ENCODE peak calls at places on chromosomes 11 and 22, in six cellular contexts. One of them, this sample, is unnamed. For H3K36me3, the result is how much of the 10 kb centered on the place peaks cover.

GRCh38 chr22:32951081-32951806 is 106.9 kb downstream of the SYN3 start:
- DNase-seq in BE2C: peak
- DNase-seq in colonic mucosa: no peak
- DNase-seq in heart right ventricle: no peak
- DNase-seq in uterus: no peak
- DNase-seq in cardiac muscle cell: peak
- DNase-seq in this sample: no peak

GRCh38 chr11:32309541-32310217 is 125.7 kb downstream of the WT1 start:
- DNase-seq in colonic mucosa: no peak
- DNase-seq in BE2C: no peak
- DNase-seq in heart right ventricle: no peak
- DNase-seq in cardiac muscle cell: no peak
- DNase-seq in uterus: no peak
- DNase-seq in this sample: no peak

GRCh38 chr11:46676436-46677158 is 23.8 kb downstream of the ARHGAP1 start:
- DNase-seq in BE2C: no peak
- DNase-seq in heart right ventricle: no peak
- DNase-seq in cardiac muscle cell: no peak
- DNase-seq in colonic mucosa: no peak
- DNase-seq in uterus: no peak
- DNase-seq in this sample: no peak

GRCh38 chr11:34323601-34324000 is 34.2 kb downstream of the ABTB2 start:
- DNase-seq in heart right ventricle: no peak
- DNase-seq in colonic mucosa: no peak
- DNase-seq in uterus: no peak
- DNase-seq in cardiac muscle cell: no peak
- DNase-seq in BE2C: no peak
- DNase-seq in this sample: no peak

GRCh38 chr11:126407682-126408288 is 52.3 kb downstream of the ST3GAL4 start:
- DNase-seq in cardiac muscle cell: no peak
- DNase-seq in heart right ventricle: no peak
- DNase-seq in uterus: no peak
- DNase-seq in colonic mucosa: no peak
- DNase-seq in BE2C: no peak
- DNase-seq in this sample: no peak

GRCh38 chr11:413120-414081 is 1.4 kb downstream of the SIGIRR start:
- DNase-seq in colonic mucosa: no peak
- DNase-seq in BE2C: no peak
- DNase-seq in uterus: no peak
- DNase-seq in cardiac muscle cell: no peak
- DNase-seq in heart right ventricle: no peak
- DNase-seq in this sample: no peak

GRCh38 chr11:127056338-127056971 is 55.9 kb upstream of the KIRREL3 start:
- DNase-seq in heart right ventricle: no peak
- DNase-seq in uterus: no peak
- DNase-seq in colonic mucosa: peak
- DNase-seq in BE2C: peak
- DNase-seq in cardiac muscle cell: no peak
- DNase-seq in this sample: peak

GRCh38 chr11:848380-848931 is 5.8 kb downstream of the TSPAN4 start:
- DNase-seq in heart right ventricle: no peak
- DNase-seq in cardiac muscle cell: peak
- DNase-seq in uterus: no peak
- DNase-seq in BE2C: peak
- DNase-seq in colonic mucosa: no peak
- DNase-seq in this sample: no peak

GRCh38 chr22:37180531-37181231 is 7.4 kb downstream of the C1QTNF6 start:
- DNase-seq in BE2C: no peak
- DNase-seq in heart right ventricle: no peak
- DNase-seq in cardiac muscle cell: no peak
- DNase-seq in uterus: no peak
- DNase-seq in colonic mucosa: no peak
- DNase-seq in this sample: no peak

GRCh38 chr22:20027966-20028854 is 7.3 kb downstream of the TANGO2 start:
- DNase-seq in BE2C: no peak
- DNase-seq in cardiac muscle cell: no peak
- DNase-seq in colonic mucosa: no peak
- DNase-seq in uterus: no peak
- DNase-seq in heart right ventricle: no peak
- DNase-seq in this sample: no peak

GRCh38 chr22:20029550-20030225 is 8.8 kb downstream of the TANGO2 start:
- DNase-seq in colonic mucosa: no peak
- DNase-seq in cardiac muscle cell: no peak
- DNase-seq in uterus: no peak
- DNase-seq in heart right ventricle: peak
- DNase-seq in BE2C: no peak
- DNase-seq in this sample: no peak

GRCh38 chr22:20026204-20026908 is 5.4 kb downstream of the TANGO2 start:
- DNase-seq in colonic mucosa: no peak
- DNase-seq in BE2C: no peak
- DNase-seq in cardiac muscle cell: no peak
- DNase-seq in uterus: no peak
- DNase-seq in heart right ventricle: no peak
- DNase-seq in this sample: no peak

GRCh38 chr22:20026996-20027601 is 6.2 kb downstream of the TANGO2 start:
- DNase-seq in uterus: no peak
- DNase-seq in BE2C: no peak
- DNase-seq in colonic mucosa: no peak
- DNase-seq in cardiac muscle cell: no peak
- DNase-seq in heart right ventricle: no peak
- DNase-seq in this sample: no peak

GRCh38 chr22:20028855-20029549 is 8.1 kb downstream of the TANGO2 start:
- DNase-seq in BE2C: no peak
- DNase-seq in colonic mucosa: no peak
- DNase-seq in cardiac muscle cell: no peak
- DNase-seq in uterus: no peak
- DNase-seq in heart right ventricle: no peak
- DNase-seq in this sample: no peak
- H3K36me3 ChIP-seq in BE2C: under half
- H3K36me3 ChIP-seq in colonic mucosa: under half
- H3K36me3 ChIP-seq in cardiac muscle cell: under half
- H3K36me3 ChIP-seq in uterus: under half
- H3K36me3 ChIP-seq in heart right ventricle: under half
- H3K36me3 ChIP-seq in this sample: under half

GRCh38 chr22:30612789-30613188 is 5.8 kb downstream of the TCN2 start:
- DNase-seq in cardiac muscle cell: no peak
- DNase-seq in colonic mucosa: no peak
- DNase-seq in heart right ventricle: no peak
- DNase-seq in BE2C: no peak
- DNase-seq in uterus: no peak
- DNase-seq in this sample: no peak
- TF ChIP-seq CTCF in cardiac muscle cell: no peak
- TF ChIP-seq CTCF in colonic mucosa: no peak
- TF ChIP-seq CTCF in heart right ventricle: no peak
- TF ChIP-seq CTCF in BE2C: no peak
- TF ChIP-seq CTCF in uterus: no peak
- TF ChIP-seq CTCF in this sample: no peak

GRCh38 chr11:78217650-78218541 is 29.2 kb downstream of the USP35 start:
- DNase-seq in BE2C: no peak
- DNase-seq in cardiac muscle cell: no peak
- DNase-seq in uterus: no peak
- DNase-seq in colonic mucosa: no peak
- DNase-seq in heart right ventricle: no peak
- DNase-seq in this sample: no peak

GRCh38 chr11:78216571-78217287 is 28.0 kb downstream of the USP35 start:
- DNase-seq in heart right ventricle: no peak
- DNase-seq in uterus: no peak
- DNase-seq in colonic mucosa: no peak
- DNase-seq in BE2C: no peak
- DNase-seq in cardiac muscle cell: no peak
- DNase-seq in this sample: no peak

GRCh38 chr11:78220218-78221157 is 31.8 kb downstream of the USP35 start:
- DNase-seq in BE2C: no peak
- DNase-seq in cardiac muscle cell: no peak
- DNase-seq in colonic mucosa: peak
- DNase-seq in heart right ventricle: peak
- DNase-seq in uterus: no peak
- DNase-seq in this sample: peak

GRCh38 chr11:78219493-78220217 is 30.9 kb downstream of the USP35 start:
- DNase-seq in colonic mucosa: no peak
- DNase-seq in heart right ventricle: no peak
- DNase-seq in BE2C: no peak
- DNase-seq in cardiac muscle cell: no peak
- DNase-seq in uterus: peak
- DNase-seq in this sample: no peak

DNA sequence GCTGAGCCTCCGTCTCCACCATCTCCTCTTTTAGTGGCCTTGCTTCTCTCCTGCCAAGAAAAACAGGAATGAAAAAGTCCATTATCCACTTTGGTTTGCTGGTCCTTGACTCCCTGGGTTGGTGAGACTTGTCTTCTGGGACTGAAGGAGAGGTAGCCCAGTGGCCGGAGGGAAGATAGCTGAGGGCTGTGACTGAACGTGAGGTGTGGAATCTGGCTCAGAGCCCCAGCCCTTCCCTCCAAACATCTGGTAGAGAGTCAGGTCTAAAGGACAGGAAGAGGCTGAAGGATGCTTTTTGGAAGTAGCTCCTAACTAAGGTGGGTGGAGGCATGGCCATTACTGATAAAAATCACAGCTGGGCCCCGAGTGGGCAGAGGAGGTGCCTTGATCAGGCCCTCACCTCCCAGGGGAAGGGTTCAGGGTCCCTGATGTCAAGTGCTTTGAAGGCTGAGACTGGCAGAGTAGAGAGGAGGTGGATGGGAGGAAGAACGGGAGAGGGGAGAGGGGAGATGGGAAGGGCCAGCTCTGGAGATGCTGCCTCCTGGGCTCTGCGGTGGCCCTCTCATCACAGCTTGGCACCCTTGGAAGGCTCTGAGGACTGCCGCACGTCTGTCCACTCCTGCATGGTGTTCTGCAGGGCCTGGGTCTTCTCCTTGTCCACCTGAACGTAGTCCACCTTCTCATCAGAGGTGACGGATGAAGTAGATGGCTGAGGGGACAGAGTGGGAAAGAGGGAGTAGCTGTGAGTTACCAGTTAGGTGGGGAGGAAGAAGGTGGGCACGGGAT is 30.2 kb downstream of the USP35 start:
- DNase-seq in colonic mucosa: no peak
- DNase-seq in cardiac muscle cell: no peak
- DNase-seq in heart right ventricle: no peak
- DNase-seq in BE2C: no peak
- DNase-seq in uterus: peak
- DNase-seq in this sample: no peak
- H3K36me3 ChIP-seq in colonic mucosa: under half
- H3K36me3 ChIP-seq in cardiac muscle cell: under half
- H3K36me3 ChIP-seq in heart right ventricle: half or more
- H3K36me3 ChIP-seq in BE2C: half or more
- H3K36me3 ChIP-seq in uterus: under half
- H3K36me3 ChIP-seq in this sample: half or more

DNA sequence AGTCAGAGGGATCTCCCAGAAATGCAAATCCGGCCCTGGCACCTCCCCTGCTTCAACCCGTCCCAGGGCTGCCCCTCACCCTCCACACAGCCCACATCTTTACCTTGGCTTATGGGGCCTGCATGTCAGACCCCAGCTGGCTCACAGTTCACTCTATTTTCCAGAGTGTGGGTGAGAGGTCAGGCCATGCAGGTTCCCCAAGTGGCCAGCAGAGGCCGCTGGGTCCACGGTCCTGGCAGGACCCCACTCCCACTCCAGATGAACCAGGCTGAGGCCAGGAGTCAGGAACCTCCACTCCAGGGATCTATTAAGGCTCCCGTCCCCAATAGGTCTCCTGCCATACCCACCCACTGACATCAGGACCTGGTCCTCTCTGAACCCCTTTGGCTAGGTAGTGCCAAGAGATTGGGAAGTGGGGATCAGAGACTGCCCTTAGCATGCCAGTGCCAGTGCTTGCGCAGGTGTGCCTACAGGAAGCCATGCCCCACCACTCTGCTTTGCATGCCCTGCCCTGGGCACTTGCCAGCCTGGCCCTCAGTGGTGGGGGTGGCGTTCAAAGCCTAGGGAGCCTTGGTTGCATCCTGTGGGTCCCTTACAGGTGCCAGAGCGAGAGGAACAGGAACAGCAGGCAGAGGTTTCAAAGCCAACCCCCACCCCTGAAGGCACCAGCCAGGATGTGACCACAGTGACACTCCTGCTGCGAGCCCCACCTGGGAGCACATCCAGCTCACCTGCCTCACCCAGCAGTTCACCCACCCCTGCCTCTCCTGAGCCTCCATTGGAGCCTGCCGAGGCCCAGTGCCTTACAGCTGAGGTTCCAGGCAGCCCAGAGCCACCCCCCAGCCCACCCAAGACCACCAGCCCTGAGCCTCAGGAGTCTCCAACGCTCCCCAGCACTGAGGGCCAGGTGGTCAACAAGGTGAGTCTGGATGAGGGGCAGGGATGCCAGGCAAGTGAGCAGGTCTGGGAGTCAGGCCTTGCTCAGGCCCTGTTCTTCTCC is 8.3 kb downstream of the SMTN start:
- DNase-seq in colonic mucosa: peak
- DNase-seq in cardiac muscle cell: peak
- DNase-seq in heart right ventricle: peak
- DNase-seq in uterus: peak
- DNase-seq in BE2C: peak
- DNase-seq in this sample: no peak
- TF ChIP-seq CTCF in colonic mucosa: peak
- TF ChIP-seq CTCF in cardiac muscle cell: peak
- TF ChIP-seq CTCF in heart right ventricle: peak
- TF ChIP-seq CTCF in uterus: peak
- TF ChIP-seq CTCF in BE2C: peak
- TF ChIP-seq CTCF in this sample: peak

GRCh38 chr11:69473520-69473894 is 8.0 kb upstream of the LINC01488 start:
- DNase-seq in BE2C: no peak
- DNase-seq in uterus: no peak
- DNase-seq in cardiac muscle cell: no peak
- DNase-seq in heart right ventricle: no peak
- DNase-seq in colonic mucosa: no peak
- DNase-seq in this sample: no peak
- H3K36me3 ChIP-seq in BE2C: under half
- H3K36me3 ChIP-seq in uterus: under half
- H3K36me3 ChIP-seq in cardiac muscle cell: under half
- H3K36me3 ChIP-seq in heart right ventricle: under half
- H3K36me3 ChIP-seq in colonic mucosa: under half
- H3K36me3 ChIP-seq in this sample: under half